ENCODE peak calls at places on chromosomes 3 and 15, in ten cellular contexts. D, X, W, L, V, I, O, A, R and C are unnamed samples. For H3K36me3, the result is how much of the 10 kb centered on the place peaks cover.

GRCh38 chr3:196502775-196503181 is 790 bp downstream of the RNF168 start:
- DNase-seq in D (no peak), X (peak), W (peak), L (peak), V (peak), I (no peak), O (peak), A (peak), R (peak), C (peak)

GRCh38 chr3:50264389-50264963 is 4.5 kb upstream of the SEMA3B start:
- DNase-seq in D (peak), X (peak), W (peak), L (peak), V (peak), I (peak), O (peak), A (peak), R (no peak), C (peak)

GRCh38 chr15:92603743-92604470 is 51.7 kb downstream of the FAM174B start:
- DNase-seq in D (no peak), X (peak), W (no peak), L (no peak), V (peak), I (no peak), O (peak), A (no peak), R (no peak), C (no peak)

GRCh38 chr3:143552851-143553250 is 295.4 kb downstream of the SLC9A9 start:
- DNase-seq in D (no peak), X (no peak), W (no peak), L (no peak), V (no peak), I (no peak), O (no peak), A (no peak), R (no peak), C (no peak)

GRCh38 chr3:31981206-31982181 is at the start of the genes OSBPL10 and ZNF860:
- DNase-seq in D (peak), X (peak), W (peak), L (peak), V (peak), I (peak), O (peak), A (peak), R (no peak), C (peak)

GRCh38 chr15:63238796-63239195 is 38.6 kb upstream of the APH1B start:
- DNase-seq in D (no peak), X (peak), W (peak), L (no peak), V (peak), I (no peak), O (peak), A (no peak), R (no peak), C (no peak)

GRCh38 chr3:1578105-1578833 is 485.4 kb downstream of the CNTN6 start:
- DNase-seq in D (no peak), X (peak), W (no peak), L (no peak), V (no peak), I (no peak), O (no peak), A (no peak), R (no peak), C (no peak)

GRCh38 chr15:30984118-30984517 is 7.3 kb downstream of the MTMR10 start:
- DNase-seq in D (no peak), X (no peak), W (no peak), L (no peak), V (no peak), I (no peak), O (no peak), A (no peak), R (no peak), C (no peak)

GRCh38 chr3:42500091-42500490 is 2.4 kb upstream of the VIPR1 start:
- DNase-seq in D (no peak), X (no peak), W (no peak), L (no peak), V (no peak), I (no peak), O (no peak), A (no peak), R (no peak), C (no peak)

GRCh38 chr3:156680243-156680930 is 6.0 kb downstream of the TIPARP start:
- DNase-seq in D (no peak), X (no peak), W (no peak), L (no peak), V (no peak), I (peak), O (no peak), A (no peak), R (no peak), C (no peak)

GRCh38 chr3:183301937-183302580 is 49.0 kb downstream of the B3GNT5 start:
- DNase-seq in D (no peak), X (no peak), W (peak), L (no peak), V (no peak), I (no peak), O (no peak), A (no peak), R (no peak), C (no peak)

GRCh38 chr3:33613041-33613440 is 105.0 kb downstream of the CLASP2 start:
- DNase-seq in D (no peak), X (no peak), W (no peak), L (no peak), V (no peak), I (no peak), O (no peak), A (no peak), R (no peak), C (no peak)

GRCh38 chr3:141360888-141361598 is 7.3 kb upstream of the ZBTB38 start:
- DNase-seq in D (peak), X (peak), W (peak), L (no peak), V (peak), I (peak), O (peak), A (peak), R (no peak), C (peak)

GRCh38 chr3:14879161-14879888 is 60.6 kb downstream of the FGD5 start:
- DNase-seq in D (no peak), X (no peak), W (no peak), L (peak), V (no peak), I (peak), O (peak), A (no peak), R (no peak), C (peak)

GRCh38 chr3:150074277-150074676 is 103.6 kb upstream of the PFN2 start:
- DNase-seq in D (no peak), X (no peak), W (no peak), L (no peak), V (no peak), I (no peak), O (no peak), A (no peak), R (no peak), C (no peak)

GRCh38 chr3:43372809-43373587 is 86.7 kb downstream of the SNRK start:
- DNase-seq in D (no peak), X (peak), W (no peak), L (no peak), V (no peak), I (peak), O (no peak), A (no peak), R (no peak), C (peak)

GRCh38 chr3:188706176-188706575 is 465.6 kb upstream of the TPRG1 start:
- DNase-seq in D (no peak), X (no peak), W (peak), L (no peak), V (no peak), I (no peak), O (no peak), A (no peak), R (no peak), C (no peak)

GRCh38 chr3:24508423-24508839 is 13.8 kb upstream of the THRB start:
- DNase-seq in D (no peak), X (peak), W (no peak), L (no peak), V (peak), I (no peak), O (peak), A (no peak), R (no peak), C (no peak)

GRCh38 chr3:22732641-22733040 is 470.5 kb upstream of the UBE2E2 start:
- DNase-seq in D (no peak), X (no peak), W (no peak), L (no peak), V (no peak), I (no peak), O (no peak), A (no peak), R (no peak), C (no peak)

GRCh38 chr15:68055224-68055705 is 1.1 kb downstream of the PIAS1 start:
- DNase-seq in D (no peak), X (peak), W (peak), L (no peak), V (peak), I (peak), O (peak), A (no peak), R (peak), C (no peak)

GRCh38 chr3:55498520-55498919 is 11.4 kb upstream of the WNT5A start:
- DNase-seq in D (no peak), X (no peak), W (no peak), L (no peak), V (no peak), I (no peak), O (no peak), A (no peak), R (no peak), C (no peak)

GRCh38 chr3:58260733-58261132 is 23.1 kb downstream of the ABHD6 start:
- DNase-seq in D (no peak), X (peak), W (peak), L (no peak), V (no peak), I (no peak), O (no peak), A (no peak), R (no peak), C (no peak)

GRCh38 chr15:38708672-38709188 is 144.1 kb upstream of the RASGRP1 start:
- DNase-seq in D (no peak), X (peak), W (peak), L (no peak), V (no peak), I (no peak), O (peak), A (no peak), R (no peak), C (no peak)

GRCh38 chr3:135231646-135232625 is 436.9 kb downstream of the EPHB1 start:
- DNase-seq in D (no peak), X (no peak), W (no peak), L (no peak), V (no peak), I (no peak), O (no peak), A (no peak), R (no peak), C (peak)

GRCh38 chr15:42608110-42608531 is 32.7 kb downstream of the STARD9 start:
- DNase-seq in D (no peak), X (peak), W (no peak), L (no peak), V (peak), I (no peak), O (no peak), A (no peak), R (peak), C (no peak)

GRCh38 chr3:41711656-41712055 is 250.2 kb downstream of the ULK4 start:
- DNase-seq in D (no peak), X (peak), W (peak), L (no peak), V (peak), I (peak), O (peak), A (no peak), R (no peak), C (no peak)

GRCh38 chr3:37054370-37054769 is 61.1 kb downstream of the MLH1 start:
- DNase-seq in D (peak), X (peak), W (peak), L (no peak), V (peak), I (no peak), O (peak), A (peak), R (no peak), C (no peak)
- H3K36me3 ChIP-seq in D (under half), X (half or more), W (under half), L (under half), V (under half), I (under half), O (under half), A (under half), R (under half), C (under half)

DNA sequence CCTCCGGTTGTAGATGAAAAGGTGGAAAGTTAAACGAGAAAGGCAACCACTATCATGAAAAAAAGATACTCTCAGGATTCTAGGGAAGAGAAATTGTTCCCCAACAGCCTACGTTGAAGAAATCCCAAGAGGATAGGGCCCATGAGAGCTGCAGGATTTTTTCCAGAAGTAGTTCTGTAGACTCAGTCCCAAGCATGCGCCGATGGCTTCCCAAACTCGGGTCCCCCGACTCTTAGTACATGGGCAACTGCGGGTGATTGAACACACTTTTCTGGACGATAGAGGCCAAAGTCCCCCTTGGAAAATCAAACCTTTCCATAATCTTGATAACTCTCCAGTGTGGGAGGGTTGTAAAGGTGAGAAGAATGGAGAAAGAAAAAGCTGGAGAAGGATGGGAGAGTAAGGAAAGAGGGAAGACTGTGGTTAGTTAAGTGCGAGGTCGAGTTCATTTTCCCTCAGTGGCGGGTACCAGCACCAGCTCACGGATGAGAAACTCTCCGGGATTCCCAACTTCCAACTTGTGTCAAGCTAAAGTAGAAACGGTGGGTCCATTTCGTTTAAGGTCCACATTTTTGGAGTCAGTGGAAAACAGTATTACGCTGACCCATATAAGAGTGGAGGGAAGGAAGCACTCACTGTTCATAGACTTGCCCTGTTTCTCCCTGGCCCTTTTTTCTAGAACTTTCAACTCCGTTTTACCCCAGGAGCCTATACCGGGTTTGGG is 14.6 kb downstream of the ZIC1 start:
- DNase-seq in D (no peak), X (no peak), W (no peak), L (no peak), V (no peak), I (no peak), O (no peak), A (no peak), R (no peak), C (peak)
- H3K4me3 ChIP-seq in D (no peak), X (peak), W (no peak), L (no peak), V (no peak), I (no peak), O (no peak), A (no peak), R (no peak), C (peak)

GRCh38 chr3:38006031-38006430 is 15.4 kb downstream of the VILL start:
- DNase-seq in D (no peak), X (no peak), W (no peak), L (peak), V (no peak), I (no peak), O (no peak), A (no peak), R (no peak), C (no peak)
- H3K36me3 ChIP-seq in D (under half), X (under half), W (under half), L (under half), V (under half), I (under half), O (under half), A (under half), R (under half), C (under half)

DNA sequence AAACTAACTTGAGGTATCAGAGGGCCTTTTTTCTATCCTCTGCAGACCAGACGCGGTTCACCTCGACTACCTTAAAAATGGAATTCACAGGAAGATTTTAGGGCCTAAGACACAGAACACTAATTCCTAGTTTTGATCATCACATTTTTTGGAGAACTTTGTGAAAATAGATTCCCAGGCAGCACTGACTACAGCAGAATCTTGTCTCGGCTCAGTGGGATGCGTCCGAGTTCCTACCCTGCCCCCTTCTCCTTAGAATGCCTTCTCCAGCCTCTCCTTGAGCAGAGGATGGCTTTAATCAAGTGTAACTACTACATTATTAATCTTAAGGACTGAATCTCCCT is 393 bp upstream of the TERC start:
- DNase-seq in D (no peak), X (no peak), W (no peak), L (no peak), V (no peak), I (no peak), O (no peak), A (no peak), R (no peak), C (no peak)
- H3K4me3 ChIP-seq in D (peak), X (peak), W (peak), L (peak), V (no peak), I (no peak), O (peak), A (peak), R (no peak), C (peak)

DNA sequence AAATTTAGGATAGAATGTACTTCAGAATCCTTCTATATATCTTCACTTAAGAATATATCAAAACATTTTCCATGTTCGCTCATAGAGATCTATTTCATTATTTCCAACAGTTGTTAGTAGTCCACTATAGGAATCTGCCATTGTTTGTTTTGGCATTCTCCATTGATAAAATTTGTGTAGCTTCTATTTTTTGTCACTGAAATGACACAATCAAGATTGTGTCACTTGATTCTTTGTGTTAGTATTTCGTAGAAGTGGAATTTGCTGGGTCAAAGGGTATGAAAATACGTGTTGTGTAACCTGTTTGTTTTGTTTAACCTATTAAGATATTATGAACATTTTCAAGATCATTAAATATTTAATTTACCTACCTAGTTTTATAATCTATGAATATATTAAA is 15.9 kb upstream of the GPR156 start:
- DNase-seq in D (no peak), X (no peak), W (no peak), L (no peak), V (peak), I (no peak), O (no peak), A (no peak), R (no peak), C (no peak)
- H3K36me3 ChIP-seq in D (under half), X (under half), W (under half), L (under half), V (under half), I (under half), O (under half), A (under half), R (under half), C (under half)

DNA sequence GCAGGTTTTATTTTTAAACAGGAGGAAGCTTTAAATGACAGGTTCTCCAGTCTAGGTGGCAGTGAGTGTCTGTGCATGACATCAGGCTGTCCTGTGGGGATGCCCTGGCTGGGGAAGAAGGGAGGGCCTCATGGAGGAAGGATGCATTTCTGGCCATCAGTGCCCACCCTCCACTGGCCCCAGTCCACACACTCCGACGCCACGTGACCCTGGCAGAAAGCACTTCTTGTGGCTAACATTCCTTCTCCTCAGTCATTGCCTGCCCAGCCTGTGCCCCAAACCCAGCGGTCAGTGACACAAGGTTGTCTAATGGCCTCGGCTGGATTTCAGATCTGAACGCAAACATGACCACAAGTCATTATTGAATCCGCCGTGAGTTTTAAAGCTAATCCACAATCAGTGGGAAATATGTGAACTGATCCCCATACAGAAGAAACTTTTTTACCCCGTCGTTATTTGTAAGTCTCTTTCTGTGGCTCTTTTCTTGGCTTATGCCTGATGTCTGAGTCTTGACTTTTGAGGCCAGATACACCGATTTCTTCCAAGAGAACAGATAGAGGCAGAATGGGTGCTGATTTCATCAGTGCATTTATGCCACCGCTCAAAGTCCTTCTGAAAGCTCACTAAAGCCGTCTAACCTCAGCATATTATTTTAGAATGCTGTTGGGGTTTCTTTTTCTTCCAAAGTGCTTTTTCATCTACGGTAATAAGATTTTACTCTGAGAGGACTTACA is 17.3 kb upstream of the LRRK1 start:
- DNase-seq in D (no peak), X (no peak), W (no peak), L (peak), V (peak), I (no peak), O (no peak), A (no peak), R (no peak), C (no peak)
- H3K4me3 ChIP-seq in D (no peak), X (no peak), W (peak), L (peak), V (no peak), I (no peak), O (peak), A (no peak), R (no peak), C (no peak)

GRCh38 chr3:111853071-111853470 is 6.0 kb upstream of the PHLDB2 start:
- DNase-seq in D (no peak), X (no peak), W (no peak), L (no peak), V (no peak), I (no peak), O (no peak), A (no peak), R (no peak), C (no peak)
- H3K36me3 ChIP-seq in D (under half), X (under half), W (under half), L (under half), V (under half), I (under half), O (under half), A (under half), R (under half), C (under half)

GRCh38 chr3:197711973-197712707 is 24.6 kb downstream of the RUBCN start:
- DNase-seq in D (peak), X (peak), W (peak), L (peak), V (peak), I (peak), O (peak), A (peak), R (peak), C (peak)
- H3K4me3 ChIP-seq in D (peak), X (peak), W (peak), L (peak), V (peak), I (no peak), O (peak), A (peak), R (peak), C (no peak)

DNA sequence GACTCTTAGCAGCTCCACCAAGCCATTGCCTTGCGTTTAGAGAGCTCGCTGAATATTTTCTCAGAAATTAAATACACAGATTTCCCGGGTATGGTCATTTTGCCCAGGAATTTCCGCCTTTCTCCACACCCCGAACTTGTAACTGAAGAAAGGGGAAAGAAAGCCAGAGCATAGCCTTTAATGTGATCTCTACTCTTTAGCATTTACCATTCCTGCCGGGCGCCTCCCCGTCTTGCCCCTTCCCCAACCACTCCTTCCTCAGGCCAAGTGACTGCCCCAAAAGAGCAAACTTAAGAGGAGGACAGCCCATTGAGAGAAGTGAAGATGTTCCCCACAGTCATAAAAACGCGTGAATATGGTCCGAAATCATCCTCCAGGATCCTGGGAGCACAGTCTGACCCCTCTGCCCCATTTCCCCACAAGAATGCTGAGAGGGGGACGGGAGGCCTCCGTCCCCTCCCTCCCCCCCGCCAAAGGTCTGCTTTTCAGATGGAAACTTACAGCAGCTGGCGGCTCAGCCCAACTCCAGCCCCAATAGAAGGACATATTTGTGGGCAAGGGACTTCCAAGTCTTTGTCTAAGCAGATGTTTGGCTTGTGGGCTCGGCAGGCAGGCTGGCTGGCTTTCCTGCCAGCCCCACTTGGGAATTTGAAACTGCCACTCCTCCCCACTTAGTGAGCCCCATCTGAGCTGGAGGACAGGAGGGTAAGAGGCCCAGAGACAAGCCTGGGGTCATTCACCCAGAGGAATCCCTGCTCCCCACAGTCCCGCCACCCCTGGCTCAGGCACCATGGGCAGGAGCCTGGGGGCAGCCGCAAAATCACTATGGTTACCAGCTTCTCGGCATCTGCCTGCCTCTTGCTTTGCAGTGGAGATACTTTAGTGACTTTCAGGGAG is 53.4 kb downstream of the LMCD1 start:
- DNase-seq in D (no peak), X (peak), W (peak), L (peak), V (peak), I (peak), O (peak), A (peak), R (no peak), C (peak)
- H3K36me3 ChIP-seq in D (under half), X (under half), W (under half), L (under half), V (under half), I (under half), O (under half), A (under half), R (under half), C (under half)